ENCODE peak calls at places on chromosomes 1 and 21, in four cellular contexts. K is Peyer's patch, H is neural progenitor cell, Y is stomach. R is an unnamed sample.

GRCh38 chr1:111448918-111449702 is at the start of the genes ATP5PB and WDR77:
- DNase-seq in K (peak; percentile 91), H (peak; percentile 99), Y (peak; percentile 94), R (peak; percentile 100)

GRCh38 chr1:183544598-183545297 is 45.5 kb downstream of the NCF2 start:
- DNase-seq in K (no peak), H (peak; percentile 4), Y (peak; percentile 46), R (no peak)

GRCh38 chr1:21764615-21765423 is 18.1 kb downstream of the USP48 start:
- DNase-seq in K (no peak), H (peak; percentile 44), Y (peak; percentile 81), R (peak; percentile 96)

GRCh38 chr1:10528066-10529014 is 53.6 kb downstream of the PEX14 start:
- DNase-seq in K (no peak), H (no peak), Y (peak; percentile 64), R (peak; percentile 86)

GRCh38 chr1:27885620-27886352 is 13.4 kb downstream of the THEMIS2 start:
- DNase-seq in K (no peak), H (no peak), Y (no peak), R (no peak)

GRCh38 chr1:227709451-227709850 is 25.7 kb downstream of the JMJD4 start:
- DNase-seq in K (no peak), H (no peak), Y (no peak), R (no peak)

GRCh38 chr1:151846062-151846568 is 6.5 kb upstream of the C2CD4D start:
- DNase-seq in K (no peak), H (no peak), Y (no peak), R (no peak)

GRCh38 chr1:87786218-87786617 is 457.5 kb downstream of the LMO4 start:
- DNase-seq in K (no peak), H (no peak), Y (no peak), R (no peak)

GRCh38 chr1:89605692-89606091 is 27.2 kb upstream of the LRRC8C start:
- DNase-seq in K (no peak), H (no peak), Y (no peak), R (peak; percentile 94)

GRCh38 chr1:16242556-16243407 is 5.8 kb upstream of the CPLANE2 start:
- DNase-seq in K (no peak), H (no peak), Y (no peak), R (no peak)

GRCh38 chr1:5818755-5819154 is 173.5 kb downstream of the NPHP4 start:
- DNase-seq in K (no peak), H (no peak), Y (no peak), R (no peak)
- TF ChIP-seq CTCF in K (no peak), H (no peak), Y (no peak), R (no peak)

GRCh38 chr21:16125274-16125673 is 395.5 kb downstream of the USP25 start:
- DNase-seq in K (no peak), H (no peak), Y (no peak), R (no peak)
- H3K4me3 ChIP-seq in K (no peak overlapping the region), H (no peak overlapping the region), Y (no peak overlapping the region), R (no peak overlapping the region)

GRCh38 chr21:16454371-16454770 is 724.6 kb downstream of the USP25 start:
- DNase-seq in K (no peak), H (no peak), Y (no peak), R (no peak)
- TF ChIP-seq CTCF in K (no peak), H (peak; percentile 26), Y (no peak), R (peak; percentile 52)

GRCh38 chr1:164561461-164561860 is 2.5 kb downstream of the PBX1 start:
- DNase-seq in K (no peak), H (no peak), Y (no peak), R (no peak)
- H3K4me3 ChIP-seq in K (peak overlapping the region; percentile 46), H (peak overlapping the region; percentile 81), Y (peak overlapping the region; percentile 89), R (peak overlapping the region; percentile 71)

GRCh38 chr1:35466120-35466519 is 91.1 kb downstream of the KIAA0319L start:
- DNase-seq in K (no peak), H (no peak), Y (no peak), R (no peak)

GRCh38 chr1:35460796-35461195 is 96.4 kb downstream of the KIAA0319L start:
- DNase-seq in K (no peak), H (no peak), Y (no peak), R (no peak)

GRCh38 chr1:35463232-35463631 is 94.0 kb downstream of the KIAA0319L start:
- DNase-seq in K (no peak), H (no peak), Y (no peak), R (no peak)

GRCh38 chr1:35461966-35462651 is 95.1 kb downstream of the KIAA0319L start:
- DNase-seq in K (no peak), H (no peak), Y (no peak), R (no peak)
- TF ChIP-seq CTCF in K (no peak), H (no peak), Y (no peak), R (no peak)